ENCODE peak calls at places on chromosomes 6 and 20, in four cellular contexts. One of them, this sample, is unnamed.
A peak's percentile ranks its signal among the peaks of the same experiment; 100 is the strongest.

GRCh38 chr6:3316818-3317217 is 58.1 kb downstream of the PSMG4 start:
- DNase-seq in esophagus muscularis mucosa: no peak
- DNase-seq in neural progenitor cell: no peak
- DNase-seq in psoas muscle: no peak
- DNase-seq in this sample: no peak

GRCh38 chr20:625360-625932 is 15.3 kb upstream of the TCF15 start:
- DNase-seq in esophagus muscularis mucosa: no peak
- DNase-seq in neural progenitor cell: no peak
- DNase-seq in psoas muscle: no peak
- DNase-seq in this sample: no peak

GRCh38 chr6:37698264-37699137 is 818 bp upstream of the MDGA1 start:
- DNase-seq in esophagus muscularis mucosa: no peak
- DNase-seq in neural progenitor cell: peak; percentile 83
- DNase-seq in psoas muscle: peak; percentile 61
- DNase-seq in this sample: no peak

GRCh38 chr6:4613381-4613780 is 162.8 kb upstream of the CDYL start:
- DNase-seq in esophagus muscularis mucosa: no peak
- DNase-seq in neural progenitor cell: no peak
- DNase-seq in psoas muscle: no peak
- DNase-seq in this sample: no peak

GRCh38 chr20:33664762-33665144 is 2.0 kb upstream of the ACTL10 start:
- DNase-seq in esophagus muscularis mucosa: no peak
- DNase-seq in neural progenitor cell: no peak
- DNase-seq in psoas muscle: no peak
- DNase-seq in this sample: no peak

GRCh38 chr6:142534484-142534883 is 232.7 kb downstream of the ADGRG6 start:
- DNase-seq in esophagus muscularis mucosa: no peak
- DNase-seq in neural progenitor cell: no peak
- DNase-seq in psoas muscle: no peak
- DNase-seq in this sample: no peak

GRCh38 chr6:81767163-81768000 is 14.9 kb upstream of the TENT5A start:
- DNase-seq in esophagus muscularis mucosa: no peak
- DNase-seq in neural progenitor cell: no peak
- DNase-seq in psoas muscle: no peak
- DNase-seq in this sample: no peak

GRCh38 chr6:131597448-131597847 is 24.4 kb downstream of the ARG1 start:
- DNase-seq in esophagus muscularis mucosa: no peak
- DNase-seq in neural progenitor cell: no peak
- DNase-seq in psoas muscle: no peak
- DNase-seq in this sample: no peak

GRCh38 chr6:10837009-10837691 is 1.2 kb downstream of the MAK start:
- DNase-seq in esophagus muscularis mucosa: no peak
- DNase-seq in neural progenitor cell: peak; percentile 86
- DNase-seq in psoas muscle: no peak
- DNase-seq in this sample: no peak

GRCh38 chr6:116945809-116946208 is 68.8 kb downstream of the RFX6 start:
- DNase-seq in esophagus muscularis mucosa: no peak
- DNase-seq in neural progenitor cell: no peak
- DNase-seq in psoas muscle: no peak
- DNase-seq in this sample: peak; percentile 1

GRCh38 chr6:14703586-14703985 is 542.3 kb upstream of the JARID2 start:
- DNase-seq in esophagus muscularis mucosa: no peak
- DNase-seq in neural progenitor cell: no peak
- DNase-seq in psoas muscle: no peak
- DNase-seq in this sample: peak; percentile 82

GRCh38 chr6:11492444-11493300 is 44.9 kb upstream of the TMEM170B start:
- DNase-seq in esophagus muscularis mucosa: no peak
- DNase-seq in neural progenitor cell: no peak
- DNase-seq in psoas muscle: no peak
- DNase-seq in this sample: peak; percentile 17

GRCh38 chr20:3068075-3068474 is 3.3 kb upstream of the OXT start:
- DNase-seq in esophagus muscularis mucosa: no peak
- DNase-seq in neural progenitor cell: no peak
- DNase-seq in psoas muscle: no peak
- DNase-seq in this sample: no peak

GRCh38 chr6:75735491-75736186 is 13.4 kb upstream of the MYO6 start:
- DNase-seq in esophagus muscularis mucosa: no peak
- DNase-seq in neural progenitor cell: no peak
- DNase-seq in psoas muscle: no peak
- DNase-seq in this sample: no peak

GRCh38 chr6:107416179-107416578 is 43.2 kb downstream of the PDSS2 start:
- DNase-seq in esophagus muscularis mucosa: no peak
- DNase-seq in neural progenitor cell: no peak
- DNase-seq in psoas muscle: no peak
- DNase-seq in this sample: no peak

GRCh38 chr20:46093531-46093930 is 3.8 kb upstream of the NCOA5 start:
- DNase-seq in esophagus muscularis mucosa: no peak
- DNase-seq in neural progenitor cell: no peak
- DNase-seq in psoas muscle: no peak
- DNase-seq in this sample: no peak

GRCh38 chr6:13813621-13814175 is 659 bp downstream of the MCUR1 start:
- DNase-seq in esophagus muscularis mucosa: no peak
- DNase-seq in neural progenitor cell: peak; percentile 95
- DNase-seq in psoas muscle: peak; percentile 77
- DNase-seq in this sample: peak; percentile 38

GRCh38 chr6:143328885-143329284 is 121.6 kb downstream of the ADAT2 start:
- DNase-seq in esophagus muscularis mucosa: no peak
- DNase-seq in neural progenitor cell: no peak
- DNase-seq in psoas muscle: no peak
- DNase-seq in this sample: no peak

GRCh38 chr20:481167-481566 is 18.8 kb upstream of the TBC1D20 start:
- DNase-seq in esophagus muscularis mucosa: no peak
- DNase-seq in neural progenitor cell: no peak
- DNase-seq in psoas muscle: no peak
- DNase-seq in this sample: no peak

GRCh38 chr20:46352370-46352938 is 44.2 kb upstream of the CDH22 start:
- DNase-seq in esophagus muscularis mucosa: no peak
- DNase-seq in neural progenitor cell: no peak
- DNase-seq in psoas muscle: no peak
- DNase-seq in this sample: no peak

GRCh38 chr6:52981215-52981910 is 13.7 kb downstream of the GSTA4 start:
- DNase-seq in esophagus muscularis mucosa: no peak
- DNase-seq in neural progenitor cell: no peak
- DNase-seq in psoas muscle: no peak
- DNase-seq in this sample: no peak

GRCh38 chr20:31945790-31946189 is 6.1 kb downstream of the PDRG1 start:
- DNase-seq in esophagus muscularis mucosa: no peak
- DNase-seq in neural progenitor cell: no peak
- DNase-seq in psoas muscle: peak; percentile 62
- DNase-seq in this sample: no peak

GRCh38 chr6:161031721-161032495 is 40.3 kb downstream of the MAP3K4 start:
- DNase-seq in esophagus muscularis mucosa: no peak
- DNase-seq in neural progenitor cell: no peak
- DNase-seq in psoas muscle: no peak
- DNase-seq in this sample: no peak

GRCh38 chr6:5059036-5059896 is 25.9 kb upstream of the PPP1R3G start:
- DNase-seq in esophagus muscularis mucosa: no peak
- DNase-seq in neural progenitor cell: no peak
- DNase-seq in psoas muscle: no peak
- DNase-seq in this sample: no peak

GRCh38 chr6:39791850-39792500 is at the start of gene DAAM2:
- DNase-seq in esophagus muscularis mucosa: peak; percentile 87
- DNase-seq in neural progenitor cell: peak; percentile 70
- DNase-seq in psoas muscle: peak; percentile 78
- DNase-seq in this sample: no peak

GRCh38 chr6:17869010-17869752 is 118.3 kb downstream of the KIF13A start:
- DNase-seq in esophagus muscularis mucosa: no peak
- DNase-seq in neural progenitor cell: no peak
- DNase-seq in psoas muscle: no peak
- DNase-seq in this sample: no peak

GRCh38 chr6:148329568-148330299 is 12.9 kb upstream of the SASH1 start:
- DNase-seq in esophagus muscularis mucosa: no peak
- DNase-seq in neural progenitor cell: no peak
- DNase-seq in psoas muscle: no peak
- DNase-seq in this sample: peak; percentile 69

GRCh38 chr6:42690151-42690702 is 32.2 kb downstream of the PRPH2 start:
- DNase-seq in esophagus muscularis mucosa: no peak
- DNase-seq in neural progenitor cell: no peak
- DNase-seq in psoas muscle: no peak
- DNase-seq in this sample: no peak

GRCh38 chr20:59299961-59300340 is 460 bp upstream of the EDN3 start:
- DNase-seq in esophagus muscularis mucosa: no peak
- DNase-seq in neural progenitor cell: no peak
- DNase-seq in psoas muscle: peak; percentile 66
- DNase-seq in this sample: no peak

GRCh38 chr20:59305898-59306640 is 5.7 kb downstream of the EDN3 start:
- DNase-seq in esophagus muscularis mucosa: no peak
- DNase-seq in neural progenitor cell: no peak
- DNase-seq in psoas muscle: no peak
- DNase-seq in this sample: no peak

GRCh38 chr20:59300341-59301081 is at the start of gene EDN3:
- DNase-seq in esophagus muscularis mucosa: no peak
- DNase-seq in neural progenitor cell: peak; percentile 54
- DNase-seq in psoas muscle: no peak
- DNase-seq in this sample: no peak

GRCh38 chr20:59297641-59298040 is 2.8 kb upstream of the EDN3 start:
- DNase-seq in esophagus muscularis mucosa: no peak
- DNase-seq in neural progenitor cell: peak; percentile 62
- DNase-seq in psoas muscle: no peak
- DNase-seq in this sample: no peak

DNA sequence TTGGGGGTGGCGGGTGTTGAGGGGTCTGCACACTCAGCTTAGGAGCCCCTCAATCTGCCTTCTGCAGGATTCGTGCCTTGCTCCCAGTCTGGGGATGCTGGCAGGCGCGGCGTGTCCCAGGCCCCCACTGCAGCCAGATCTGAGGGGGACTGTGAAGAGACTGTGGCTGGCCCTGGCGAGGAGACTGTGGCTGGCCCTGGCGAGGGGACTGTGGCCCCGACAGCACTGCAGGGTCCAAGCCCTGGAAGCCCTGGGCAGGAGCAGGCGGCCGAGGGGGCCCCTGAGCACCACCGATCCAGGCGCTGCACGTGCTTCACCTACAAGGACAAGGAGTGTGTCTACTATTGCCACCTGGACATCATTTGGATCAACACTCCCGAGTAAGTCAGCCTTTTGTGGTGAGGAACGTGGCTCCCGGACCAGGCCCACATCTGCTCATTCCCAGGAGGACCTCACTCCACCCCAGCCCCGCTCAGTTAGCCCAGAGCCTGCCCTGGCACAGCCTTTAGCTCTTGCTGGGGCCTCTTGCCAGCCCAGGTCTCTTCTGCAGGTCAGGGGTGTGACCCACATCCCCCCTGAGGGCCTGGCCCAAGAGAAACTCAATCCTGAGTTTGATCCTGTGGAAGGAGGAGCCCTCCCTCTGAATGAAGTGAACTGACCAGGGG is 1.1 kb downstream of the EDN3 start:
- DNase-seq in esophagus muscularis mucosa: no peak
- DNase-seq in neural progenitor cell: no peak
- DNase-seq in psoas muscle: no peak
- DNase-seq in this sample: no peak
- H3K4me3 ChIP-seq in esophagus muscularis mucosa: no peak overlapping the region
- H3K4me3 ChIP-seq in neural progenitor cell: no peak overlapping the region
- H3K4me3 ChIP-seq in psoas muscle: no peak overlapping the region
- H3K4me3 ChIP-seq in this sample: no peak overlapping the region

DNA sequence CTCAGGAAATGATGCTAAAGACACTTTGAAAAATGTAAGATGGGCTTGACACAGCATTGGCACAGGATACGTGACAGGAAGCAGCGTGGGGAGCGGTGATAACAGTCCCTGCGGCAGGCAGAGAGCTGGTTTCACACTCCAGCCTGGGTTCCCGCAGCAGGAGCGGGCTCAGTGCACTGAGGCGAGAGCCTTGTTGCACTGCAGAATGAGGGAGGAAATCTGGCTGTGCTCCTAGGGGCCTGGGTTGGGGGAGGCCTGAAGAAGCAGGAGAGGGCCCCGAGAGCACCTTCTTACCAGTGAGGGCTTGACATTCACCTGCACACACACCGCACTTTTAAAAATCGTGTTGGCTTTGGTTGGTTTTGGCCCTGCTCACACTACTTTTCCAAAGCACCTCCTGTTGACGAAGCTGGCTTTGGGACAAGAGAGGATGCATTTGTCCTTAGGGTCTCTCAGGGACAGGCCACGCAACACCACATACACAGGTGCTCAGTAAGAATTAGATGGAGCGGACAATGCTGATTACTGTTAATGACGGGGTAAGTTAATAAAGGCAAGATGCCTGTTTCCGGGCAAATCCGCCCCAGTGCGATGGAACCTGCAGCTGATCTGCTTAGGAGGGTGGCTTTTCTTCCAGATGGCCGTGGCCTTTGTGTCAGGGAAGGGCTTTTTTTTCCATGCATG is 49.4 kb upstream of the ARMC2 start:
- DNase-seq in esophagus muscularis mucosa: no peak
- DNase-seq in neural progenitor cell: peak; percentile 30
- DNase-seq in psoas muscle: no peak
- DNase-seq in this sample: no peak
- H3K4me3 ChIP-seq in esophagus muscularis mucosa: no peak overlapping the region
- H3K4me3 ChIP-seq in neural progenitor cell: no peak overlapping the region
- H3K4me3 ChIP-seq in psoas muscle: no peak overlapping the region
- H3K4me3 ChIP-seq in this sample: no peak overlapping the region

DNA sequence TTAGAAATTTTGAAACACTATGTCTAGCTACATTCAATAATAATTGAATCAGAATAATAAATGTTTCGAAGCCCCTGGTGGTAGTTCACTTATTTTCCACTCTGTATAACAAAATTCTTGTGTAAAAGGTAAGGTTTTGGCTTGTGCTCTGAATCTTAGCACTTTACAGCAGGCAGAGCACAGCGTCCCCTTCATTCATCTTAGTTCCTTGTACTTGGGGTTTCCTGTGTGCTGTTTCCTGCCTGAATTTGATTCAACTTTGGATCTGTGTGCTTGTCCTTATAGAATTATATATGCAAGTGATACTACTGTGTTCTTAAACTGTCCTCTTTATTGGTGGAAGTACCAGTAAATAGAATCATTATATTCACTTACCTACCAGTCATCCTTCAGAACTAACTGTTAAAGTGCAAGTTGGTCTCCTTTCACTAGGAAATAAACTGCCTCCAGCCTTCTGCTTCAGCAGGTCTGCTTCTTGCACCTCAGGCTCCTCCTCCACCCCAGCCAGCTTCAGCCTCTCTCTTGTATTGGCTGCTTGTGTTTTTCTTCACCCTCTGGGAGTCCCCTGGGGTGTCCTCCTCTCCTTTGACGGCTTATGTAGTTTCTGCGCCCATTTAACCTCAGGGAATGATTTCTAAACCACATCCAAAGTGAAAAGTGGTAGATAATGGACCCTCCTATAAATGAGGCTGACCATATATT is 28.8 kb upstream of the TULP4 start:
- DNase-seq in esophagus muscularis mucosa: no peak
- DNase-seq in neural progenitor cell: peak; percentile 70
- DNase-seq in psoas muscle: no peak
- DNase-seq in this sample: peak; percentile 33
- H3K4me3 ChIP-seq in esophagus muscularis mucosa: no peak overlapping the region
- H3K4me3 ChIP-seq in neural progenitor cell: peak overlapping the region; percentile 10
- H3K4me3 ChIP-seq in psoas muscle: no peak overlapping the region
- H3K4me3 ChIP-seq in this sample: no peak overlapping the region

DNA sequence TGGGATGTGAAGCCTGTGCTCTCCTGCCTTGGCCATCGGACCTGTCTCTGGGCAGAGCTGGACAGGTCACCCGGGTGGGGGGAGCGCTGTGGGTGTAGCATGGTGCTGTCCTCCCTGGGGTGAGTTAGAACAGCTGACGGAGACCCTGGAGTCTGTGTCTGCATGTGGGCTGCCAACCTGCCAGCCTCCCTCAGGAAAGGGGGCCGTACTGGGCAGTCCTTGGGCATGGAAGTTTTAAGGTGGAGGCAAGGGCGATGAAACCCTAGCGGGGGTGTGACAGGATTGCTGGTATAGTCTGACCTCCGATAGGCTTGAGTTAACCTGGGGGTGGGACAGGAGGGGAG is 2.4 kb downstream of the SOX18 start:
- DNase-seq in esophagus muscularis mucosa: no peak
- DNase-seq in neural progenitor cell: no peak
- DNase-seq in psoas muscle: no peak
- DNase-seq in this sample: no peak
- H3K4me3 ChIP-seq in esophagus muscularis mucosa: peak overlapping the region; percentile 45
- H3K4me3 ChIP-seq in neural progenitor cell: no peak overlapping the region
- H3K4me3 ChIP-seq in psoas muscle: peak overlapping the region; percentile 57
- H3K4me3 ChIP-seq in this sample: no peak overlapping the region

This sample was measured in skeletal muscle cell.